ENCODE peak calls at places on chromosomes 2 and 18, in four cellular contexts. J, X, H and K are unnamed samples.

GRCh38 chr2:98027955-98028593 is 32.3 kb upstream of the TMEM131 start:
- DNase-seq in J (no peak), X (no peak), H (no peak), K (no peak)

GRCh38 chr2:189233527-189233926 is 54.0 kb upstream of the COL5A2 start:
- DNase-seq in J (no peak), H (no peak), X (no peak), K (no peak)

GRCh38 chr18:50628543-50628905 is 68.6 kb downstream of the MAPK4 start:
- DNase-seq in X (no peak), H (no peak), J (no peak), K (no peak)

GRCh38 chr2:96656540-96656939 is 14.0 kb downstream of the FER1L5 start:
- DNase-seq in J (no peak), X (no peak), H (no peak), K (no peak)

GRCh38 chr2:235106874-235107639 is 155.2 kb downstream of the SH3BP4 start:
- DNase-seq in J (peak; percentile 85), H (peak; percentile 54), X (peak; percentile 76), K (no peak)

GRCh38 chr2:64137996-64138395 is 6.2 kb downstream of the PELI1 start:
- DNase-seq in J (no peak), X (no peak), H (no peak), K (no peak)

GRCh38 chr2:229387815-229388214 is 116.7 kb upstream of the PID1 start:
- DNase-seq in X (no peak), H (no peak), J (no peak), K (no peak)

GRCh38 chr2:11996618-11997017 is 250.2 kb downstream of the LPIN1 start:
- DNase-seq in H (no peak), J (no peak), X (no peak), K (no peak)

GRCh38 chr2:65026640-65027464 is 29.4 kb upstream of the CEP68 start:
- DNase-seq in J (no peak), H (no peak), X (peak; percentile 59), K (no peak)

GRCh38 chr2:117771969-117772630 is 42.4 kb upstream of the DDX18 start:
- DNase-seq in H (no peak), J (peak; percentile 63), X (no peak), K (no peak)

GRCh38 chr2:53633441-53633840 is 134.2 kb upstream of the CHAC2 start:
- DNase-seq in J (no peak), H (no peak), X (no peak), K (no peak)

GRCh38 chr18:62438876-62439275 is 83.9 kb upstream of the ZCCHC2 start:
- DNase-seq in H (no peak), J (no peak), X (no peak), K (no peak)

GRCh38 chr2:142140434-142140845 is 9.6 kb upstream of the LRP1B start:
- DNase-seq in X (no peak), J (peak; percentile 57), H (no peak), K (no peak)

GRCh38 chr2:177489719-177490301 is 97.2 kb downstream of the AGPS start:
- DNase-seq in H (no peak), J (peak; percentile 55), X (no peak), K (no peak)

GRCh38 chr2:113886479-113887383 is 3.2 kb upstream of the ACTR3 start:
- DNase-seq in X (peak; percentile 89), H (peak; percentile 22), J (no peak), K (no peak)

GRCh38 chr2:8300216-8300615 is 381.6 kb upstream of the ID2 start:
- DNase-seq in H (no peak), X (no peak), J (no peak), K (no peak)

GRCh38 chr18:72762505-72763122 is 105.2 kb downstream of the NETO1 start:
- DNase-seq in H (no peak), J (peak; percentile 75), X (no peak), K (no peak)

GRCh38 chr2:20578895-20579825 is 71.7 kb downstream of the HS1BP3 start:
- DNase-seq in J (peak; percentile 91), X (peak; percentile 80), H (peak; percentile 89), K (peak; percentile 68)

GRCh38 chr2:159585607-159586006 is 30.7 kb downstream of the BAZ2B start:
- DNase-seq in X (peak; percentile 53), J (no peak), H (no peak), K (no peak)

GRCh38 chr2:151860210-151860609 is 32.0 kb upstream of the ARL5A start:
- DNase-seq in H (no peak), J (no peak), X (no peak), K (no peak)

GRCh38 chr18:50373531-50373930 is 1.3 kb upstream of the SKA1 start:
- DNase-seq in J (peak; percentile 32), X (no peak), H (no peak), K (no peak)

GRCh38 chr2:8849322-8849721 is 11.9 kb upstream of the KIDINS220 start:
- DNase-seq in J (no peak), X (no peak), H (no peak), K (no peak)

GRCh38 chr2:102841107-102841840 is 79.4 kb downstream of the TMEM182 start:
- DNase-seq in H (no peak), X (peak; percentile 55), J (peak; percentile 79), K (no peak)

GRCh38 chr2:227812001-227812400 is 1.6 kb upstream of the CCL20 start:
- DNase-seq in J (no peak), X (no peak), H (no peak), K (no peak)

GRCh38 chr2:205370726-205371125 is 311.6 kb upstream of the NRP2 start:
- DNase-seq in X (no peak), J (no peak), H (no peak), K (no peak)

GRCh38 chr2:4745596-4745995 is 946.6 kb upstream of the SOX11 start:
- DNase-seq in J (no peak), X (no peak), H (no peak), K (no peak)

GRCh38 chr2:41791523-41791922 is 256.3 kb upstream of the PKDCC start:
- DNase-seq in H (no peak), J (peak; percentile 67), X (no peak), K (no peak)

GRCh38 chr2:134327367-134327766 is 73.5 kb downstream of the MGAT5 start:
- DNase-seq in H (no peak), X (no peak), J (no peak), K (no peak)

GRCh38 chr2:88832992-88833389 is 141.5 kb downstream of the RPIA start:
- DNase-seq in H (no peak), J (no peak), X (no peak), K (no peak)

GRCh38 chr2:88832256-88832991 is 141.0 kb downstream of the RPIA start:
- DNase-seq in H (no peak), X (peak; percentile 62), J (no peak), K (no peak)

GRCh38 chr2:88829607-88830463 is 138.4 kb downstream of the RPIA start:
- DNase-seq in H (no peak), J (no peak), X (no peak), K (no peak)

GRCh38 chr2:88831792-88832248 is 140.3 kb downstream of the RPIA start:
- DNase-seq in X (peak; percentile 93), J (no peak), H (no peak), K (no peak)

DNA sequence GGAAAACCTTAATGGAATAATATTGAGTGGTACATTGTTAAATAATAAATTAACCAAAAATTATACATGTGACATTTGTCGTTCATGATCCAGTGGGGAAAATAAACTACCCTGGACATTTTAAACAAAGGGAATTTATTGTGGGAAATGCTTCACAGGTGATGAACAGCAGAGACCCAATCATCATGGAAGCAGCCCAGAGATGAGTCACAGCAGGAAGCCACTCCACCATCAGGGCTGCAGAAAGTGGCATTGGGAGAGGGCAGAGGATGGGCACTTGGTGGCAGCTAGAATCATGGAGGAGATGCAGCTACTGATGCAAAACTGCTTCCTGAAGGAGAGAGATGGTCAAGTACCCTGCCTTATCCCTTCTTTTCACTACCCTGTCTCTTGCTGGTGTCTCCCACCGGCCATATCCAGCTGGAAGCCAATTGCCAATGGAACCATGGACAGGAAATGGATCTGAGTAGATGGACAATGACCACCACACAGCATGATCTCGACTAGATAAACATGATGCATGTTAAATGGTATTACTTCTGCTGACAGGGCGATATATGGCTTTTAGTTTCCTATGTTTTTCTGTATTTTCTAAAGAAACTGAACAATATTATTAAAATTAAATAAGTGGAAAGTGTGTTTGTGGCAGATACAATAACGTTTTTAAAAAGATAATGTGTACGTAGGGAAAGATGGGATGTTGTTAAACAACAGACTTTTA is 139.8 kb downstream of the RPIA start:
- DNase-seq in X (no peak), H (no peak), J (no peak), K (no peak)
- H3K4me1 ChIP-seq in X (no peaks in the 10 kb centered on the region), H (no peaks in the 10 kb centered on the region), J (no peaks in the 10 kb centered on the region), K (no peaks in the 10 kb centered on the region)

GRCh38 chr2:144252694-144253093 is 267.2 kb downstream of the ZEB2 start:
- DNase-seq in X (no peak), J (no peak), H (no peak), K (no peak)

GRCh38 chr2:144256996-144257707 is 262.8 kb downstream of the ZEB2 start:
- DNase-seq in X (no peak), H (no peak), J (no peak), K (no peak)

GRCh38 chr2:144258154-144258553 is 261.8 kb downstream of the ZEB2 start:
- DNase-seq in X (no peak), J (no peak), H (no peak), K (no peak)

GRCh38 chr2:144253743-144254142 is 266.2 kb downstream of the ZEB2 start:
- DNase-seq in J (no peak), X (no peak), H (no peak), K (no peak)

DNA sequence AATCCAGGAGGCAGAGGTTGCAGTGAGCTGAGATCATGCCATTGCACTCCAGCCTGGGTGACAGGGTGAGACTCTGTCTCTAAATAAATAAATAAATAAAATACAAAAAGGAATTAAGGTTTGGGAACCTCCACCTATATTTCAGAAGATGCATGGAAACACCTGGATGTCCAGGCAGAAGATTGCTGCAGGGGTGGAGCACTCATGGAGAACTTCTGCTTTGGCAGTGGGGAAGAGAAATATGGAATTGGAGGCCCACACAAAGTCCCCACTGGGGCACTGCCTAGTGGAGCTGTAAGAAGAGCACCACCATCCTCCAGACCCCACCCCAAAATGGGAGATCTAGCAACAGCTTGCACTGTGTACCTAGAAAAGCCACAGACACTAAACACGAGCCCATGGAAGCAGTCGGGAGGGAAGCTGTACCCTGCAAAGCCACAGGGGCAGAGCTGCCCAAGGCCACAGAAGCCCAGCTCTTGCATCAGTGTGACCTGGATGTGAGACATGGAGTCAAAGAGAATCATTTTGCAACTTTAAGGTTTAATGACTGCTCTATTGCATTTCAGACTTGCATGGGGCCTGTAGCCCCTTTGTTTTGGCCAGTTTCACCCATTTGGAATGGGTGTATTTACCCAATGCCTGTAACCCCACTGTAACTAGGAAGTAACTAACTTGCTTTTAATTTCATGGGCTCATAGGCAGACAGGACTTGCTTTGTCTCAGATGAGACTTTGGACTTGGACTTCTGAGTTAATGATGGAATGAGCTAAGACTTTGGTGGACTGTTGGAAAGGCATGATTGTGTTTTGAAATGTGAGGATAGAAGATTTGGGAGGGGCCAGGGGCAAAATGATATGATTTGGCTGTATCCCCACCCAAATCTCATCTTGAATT is 265.3 kb downstream of the ZEB2 start:
- DNase-seq in H (no peak), J (no peak), X (no peak), K (no peak)
- H3K4me1 ChIP-seq in H (no peaks in the 10 kb centered on the region), J (no peaks in the 10 kb centered on the region), X (no peaks in the 10 kb centered on the region), K (no peaks in the 10 kb centered on the region)

GRCh38 chr2:61420986-61421546 is 49.8 kb downstream of the USP34 start:
- DNase-seq in H (no peak), X (no peak), J (no peak), K (no peak)
- H3K4me1 ChIP-seq in H (no peaks in the 10 kb centered on the region), X (peaks cover 5% of the 10 kb centered on the region), J (no peaks in the 10 kb centered on the region), K (peaks cover 12% of the 10 kb centered on the region)

GRCh38 chr2:7016884-7017283 is 99.7 kb downstream of the RNF144A start:
- DNase-seq in J (no peak), X (no peak), H (no peak), K (no peak)
- H3K4me1 ChIP-seq in J (peaks cover 6% of the 10 kb centered on the region), X (peaks cover 5% of the 10 kb centered on the region), H (no peaks in the 10 kb centered on the region), K (no peaks in the 10 kb centered on the region)